ENCODE peak calls at places on chromosomes 4 and X, in eight cellular contexts. C is naive B cell; L is hepatocyte; S is neural crest cell; D is adrenal gland; I is activated CD4-positive, alpha-beta T cell treated with anti-CD3 and anti-CD28 coated beads, Interleukin-2, amount 50 U/mL, for 4 hours; X is GM20000; U is activated T-cell treated with anti-CD3 and anti-CD28 coated beads for 1 hour. Z is an unnamed sample.

GRCh38 chr4:80500593-80500992 is 165.1 kb downstream of the CFAP299 start:
- DNase-seq in X (no peak), U (no peak), I (no peak), C (peak), L (no peak), D (no peak), S (no peak), Z (no peak)

GRCh38 chrX:105870465-105870864 is 48.1 kb downstream of the NRK start:
- DNase-seq in C (no peak), U (no peak), S (no peak), D (no peak), L (no peak), X (no peak), I (no peak), Z (no peak)

GRCh38 chr4:46390353-46391058 is 578 bp upstream of the GABRA2 start:
- DNase-seq in U (no peak), C (no peak), L (peak), X (no peak), D (no peak), I (no peak), S (no peak), Z (no peak)

GRCh38 chr4:98571161-98571786 is 87.1 kb downstream of the TSPAN5 start:
- DNase-seq in C (no peak), X (no peak), I (no peak), D (no peak), L (no peak), U (no peak), S (no peak), Z (no peak)

GRCh38 chr4:121139533-121140222 is 24.4 kb downstream of the TNIP3 start:
- DNase-seq in U (no peak), S (no peak), C (no peak), D (no peak), X (peak), L (peak), I (no peak), Z (no peak)

GRCh38 chr4:53785996-53786395 is 194.7 kb upstream of the LNX1 start:
- DNase-seq in C (no peak), S (no peak), U (no peak), I (no peak), X (no peak), L (no peak), D (no peak), Z (no peak)

GRCh38 chrX:103839404-103839803 is 7.3 kb upstream of the RAB9B start:
- DNase-seq in U (no peak), C (no peak), X (no peak), L (no peak), D (no peak), S (no peak), I (no peak), Z (no peak)

GRCh38 chr4:85761803-85762202 is 286.9 kb downstream of the ARHGAP24 start:
- DNase-seq in C (no peak), L (peak), I (no peak), D (peak), U (no peak), X (no peak), S (no peak), Z (peak)

GRCh38 chr4:151415978-151416377 is 7.0 kb downstream of the FHIP1A start:
- DNase-seq in U (no peak), S (no peak), X (no peak), D (no peak), I (no peak), C (no peak), L (no peak), Z (no peak)

GRCh38 chr4:108247511-108248088 is 78.9 kb upstream of the LEF1 start:
- DNase-seq in I (no peak), L (peak), D (no peak), C (no peak), S (no peak), X (no peak), U (no peak), Z (no peak)

GRCh38 chr4:140497776-140498636 is at the start of gene MGAT4D:
- DNase-seq in C (no peak), L (peak), D (no peak), U (no peak), X (no peak), S (peak), I (no peak), Z (no peak)

GRCh38 chrX:109839694-109840358 is 106.8 kb upstream of the ACSL4 start:
- DNase-seq in C (no peak), X (no peak), I (no peak), S (peak), D (no peak), U (no peak), L (peak), Z (no peak)

GRCh38 chr4:125432078-125432477 is 117.3 kb downstream of the FAT4 start:
- DNase-seq in L (peak), S (no peak), U (no peak), X (no peak), I (no peak), D (no peak), C (no peak), Z (no peak)

GRCh38 chrX:38232287-38232686 is 11.6 kb upstream of the SRPX start:
- DNase-seq in S (no peak), D (no peak), C (no peak), L (no peak), U (no peak), X (no peak), I (no peak), Z (no peak)

GRCh38 chr4:135724426-135724825 is 1522.8 kb upstream of the PABPC4L start:
- DNase-seq in I (no peak), D (no peak), S (no peak), C (no peak), X (no peak), U (no peak), L (no peak), Z (no peak)

GRCh38 chrX:19772306-19772705 is 115.1 kb downstream of the SH3KBP1 start:
- DNase-seq in U (no peak), C (no peak), I (no peak), L (no peak), D (peak), S (no peak), X (no peak), Z (no peak)

GRCh38 chr4:86935499-86935832 is 655 bp downstream of the AFF1 start:
- DNase-seq in I (peak), D (no peak), C (no peak), S (no peak), L (no peak), U (peak), X (no peak), Z (peak)

GRCh38 chr4:111698361-111698760 is 446.9 kb upstream of the FAM241A start:
- DNase-seq in D (no peak), U (no peak), L (no peak), C (no peak), X (no peak), S (no peak), I (no peak), Z (no peak)

GRCh38 chrX:130393451-130394074 is 8.1 kb upstream of the GPR119 start:
- DNase-seq in S (peak), L (peak), D (peak), X (peak), I (no peak), U (no peak), C (no peak), Z (peak)

GRCh38 chr4:184983660-184984356 is 34.5 kb upstream of the HELT start:
- DNase-seq in D (peak), S (peak), I (peak), C (peak), U (peak), L (peak), X (peak), Z (peak)

GRCh38 chr4:153432971-153433752 is 33.0 kb upstream of the TMEM131L start:
- DNase-seq in S (no peak), D (peak), L (peak), I (peak), C (peak), U (peak), X (peak), Z (peak)

GRCh38 chrX:118448273-118448783 is 47.3 kb upstream of the DOCK11 start:
- DNase-seq in I (no peak), X (no peak), S (no peak), U (no peak), L (no peak), C (no peak), D (no peak), Z (no peak)

GRCh38 chr4:158850371-158850770 is 81.5 kb downstream of the FNIP2 start:
- DNase-seq in U (no peak), X (no peak), L (no peak), D (no peak), S (no peak), I (no peak), C (no peak), Z (no peak)

GRCh38 chr4:787561-787981 is 38.4 kb downstream of the CPLX1 start:
- DNase-seq in U (no peak), X (no peak), L (no peak), C (no peak), S (no peak), D (peak), I (no peak), Z (no peak)

GRCh38 chr4:159269143-159269542 is 166.3 kb downstream of the RAPGEF2 start:
- DNase-seq in S (no peak), C (no peak), I (no peak), L (no peak), U (no peak), D (no peak), X (no peak), Z (no peak)

GRCh38 chr4:99179626-99180025 is 35.5 kb upstream of the ADH4 start:
- DNase-seq in L (no peak), D (no peak), U (no peak), X (no peak), S (no peak), I (no peak), C (no peak), Z (no peak)

GRCh38 chr4:7956306-7957112 is 16.8 kb upstream of the AFAP1 start:
- DNase-seq in L (no peak), U (no peak), I (no peak), S (no peak), X (no peak), C (no peak), D (peak), Z (no peak)

GRCh38 chrX:28586891-28587635 is at the start of gene IL1RAPL1:
- DNase-seq in L (peak), U (no peak), S (peak), X (peak), I (no peak), D (peak), C (no peak), Z (no peak)

GRCh38 chr4:90546114-90546513 is 418.9 kb downstream of the CCSER1 start:
- DNase-seq in S (no peak), C (no peak), L (no peak), D (no peak), X (no peak), I (no peak), U (no peak), Z (no peak)

GRCh38 chrX:46913710-46914109 is 1.5 kb downstream of the JADE3 start:
- DNase-seq in D (peak), U (no peak), X (no peak), L (peak), C (no peak), I (no peak), S (no peak), Z (peak)

GRCh38 chr4:141457653-141458052 is 178.7 kb upstream of the IL15 start:
- DNase-seq in S (no peak), I (no peak), C (no peak), D (no peak), U (no peak), L (no peak), X (no peak), Z (no peak)

GRCh38 chrX:115949900-115950822 is 220.4 kb upstream of the AGTR2 start:
- DNase-seq in D (no peak), U (no peak), S (no peak), X (no peak), I (no peak), C (no peak), L (no peak), Z (peak)

GRCh38 chr4:2141022-2141761 is 82.1 kb downstream of the NAT8L start:
- DNase-seq in I (no peak), X (no peak), U (no peak), L (no peak), D (no peak), C (no peak), S (no peak), Z (no peak)

GRCh38 chr4:187469627-187470026 is 525.9 kb upstream of the ZFP42 start:
- DNase-seq in X (no peak), S (no peak), U (no peak), L (no peak), D (no peak), C (no peak), I (no peak), Z (no peak)

GRCh38 chrX:109782994-109783711 is 50.1 kb upstream of the ACSL4 start:
- DNase-seq in S (no peak), D (no peak), L (no peak), U (no peak), X (peak), I (no peak), C (no peak), Z (no peak)

GRCh38 chr4:8292388-8293107 is 23.0 kb downstream of the HTRA3 start:
- DNase-seq in I (no peak), U (no peak), L (no peak), C (no peak), S (no peak), X (no peak), D (no peak), Z (no peak)

Z was measured in stomach.